ENCODE peak calls at places on chromosomes 1 and 21, in four cellular contexts. One of them, this sample, is unnamed.

GRCh38 chr1:214604543-214604942 is 1.5 kb downstream of the CENPF start:
- DNase-seq in fibroblast of lung: peak
- DNase-seq in lower lobe of right lung: no peak
- DNase-seq in endothelial cell of umbilical vein: peak
- DNase-seq in this sample: no peak

GRCh38 chr1:201358596-201358995 is 18.9 kb downstream of the TNNT2 start:
- DNase-seq in fibroblast of lung: peak
- DNase-seq in lower lobe of right lung: peak
- DNase-seq in endothelial cell of umbilical vein: no peak
- DNase-seq in this sample: no peak

GRCh38 chr1:118077331-118078055 is 107.5 kb downstream of the SPAG17 start:
- DNase-seq in fibroblast of lung: peak
- DNase-seq in lower lobe of right lung: no peak
- DNase-seq in endothelial cell of umbilical vein: peak
- DNase-seq in this sample: no peak

GRCh38 chr1:55836086-55836485 is 620.9 kb upstream of the USP24 start:
- DNase-seq in fibroblast of lung: no peak
- DNase-seq in lower lobe of right lung: no peak
- DNase-seq in endothelial cell of umbilical vein: no peak
- DNase-seq in this sample: no peak

GRCh38 chr1:10280442-10281350 is 70.3 kb downstream of the KIF1B start:
- DNase-seq in fibroblast of lung: peak
- DNase-seq in lower lobe of right lung: no peak
- DNase-seq in endothelial cell of umbilical vein: no peak
- DNase-seq in this sample: no peak

GRCh38 chr1:21028520-21029145 is 148.1 kb downstream of the EIF4G3 start:
- DNase-seq in fibroblast of lung: no peak
- DNase-seq in lower lobe of right lung: no peak
- DNase-seq in endothelial cell of umbilical vein: no peak
- DNase-seq in this sample: no peak

GRCh38 chr1:197890936-197891335 is 11.5 kb upstream of the C1orf53 start:
- DNase-seq in fibroblast of lung: no peak
- DNase-seq in lower lobe of right lung: no peak
- DNase-seq in endothelial cell of umbilical vein: no peak
- DNase-seq in this sample: no peak

GRCh38 chr1:184416476-184416875 is 29.6 kb downstream of the C1orf21 start:
- DNase-seq in fibroblast of lung: peak
- DNase-seq in lower lobe of right lung: no peak
- DNase-seq in endothelial cell of umbilical vein: no peak
- DNase-seq in this sample: no peak

GRCh38 chr1:204190212-204191211 is 5.8 kb downstream of the KISS1 start:
- DNase-seq in fibroblast of lung: peak
- DNase-seq in lower lobe of right lung: no peak
- DNase-seq in endothelial cell of umbilical vein: peak
- DNase-seq in this sample: no peak

GRCh38 chr21:31566061-31566460 is 93.4 kb upstream of the SOD1 start:
- DNase-seq in fibroblast of lung: no peak
- DNase-seq in lower lobe of right lung: no peak
- DNase-seq in endothelial cell of umbilical vein: no peak
- DNase-seq in this sample: no peak

GRCh38 chr1:160189649-160190625 is at the start of gene CASQ1:
- DNase-seq in fibroblast of lung: peak
- DNase-seq in lower lobe of right lung: no peak
- DNase-seq in endothelial cell of umbilical vein: peak
- DNase-seq in this sample: no peak

GRCh38 chr1:181676269-181676668 is 193.0 kb downstream of the CACNA1E start:
- DNase-seq in fibroblast of lung: peak
- DNase-seq in lower lobe of right lung: no peak
- DNase-seq in endothelial cell of umbilical vein: no peak
- DNase-seq in this sample: no peak

GRCh38 chr1:121413817-121414216 is 229.0 kb downstream of the SRGAP2C start:
- DNase-seq in fibroblast of lung: no peak
- DNase-seq in lower lobe of right lung: no peak
- DNase-seq in endothelial cell of umbilical vein: no peak
- DNase-seq in this sample: no peak

GRCh38 chr21:26715116-26715515 is 130.1 kb downstream of the ADAMTS1 start:
- DNase-seq in fibroblast of lung: no peak
- DNase-seq in lower lobe of right lung: no peak
- DNase-seq in endothelial cell of umbilical vein: no peak
- DNase-seq in this sample: no peak

GRCh38 chr21:26715878-26716506 is 129.2 kb downstream of the ADAMTS1 start:
- DNase-seq in fibroblast of lung: peak
- DNase-seq in lower lobe of right lung: peak
- DNase-seq in endothelial cell of umbilical vein: peak
- DNase-seq in this sample: no peak

GRCh38 chr21:26719750-26720149 is 125.5 kb downstream of the ADAMTS1 start:
- DNase-seq in fibroblast of lung: no peak
- DNase-seq in lower lobe of right lung: no peak
- DNase-seq in endothelial cell of umbilical vein: no peak
- DNase-seq in this sample: no peak

GRCh38 chr21:26717146-26717739 is 128.0 kb downstream of the ADAMTS1 start:
- DNase-seq in fibroblast of lung: no peak
- DNase-seq in lower lobe of right lung: no peak
- DNase-seq in endothelial cell of umbilical vein: peak
- DNase-seq in this sample: no peak
- TF ChIP-seq CTCF in fibroblast of lung: peak
- TF ChIP-seq CTCF in lower lobe of right lung: peak
- TF ChIP-seq CTCF in endothelial cell of umbilical vein: peak
- TF ChIP-seq CTCF in this sample: peak

GRCh38 chr1:94515548-94515947 is 26.0 kb downstream of the F3 start:
- DNase-seq in fibroblast of lung: no peak
- DNase-seq in lower lobe of right lung: no peak
- DNase-seq in endothelial cell of umbilical vein: no peak
- DNase-seq in this sample: no peak

DNA sequence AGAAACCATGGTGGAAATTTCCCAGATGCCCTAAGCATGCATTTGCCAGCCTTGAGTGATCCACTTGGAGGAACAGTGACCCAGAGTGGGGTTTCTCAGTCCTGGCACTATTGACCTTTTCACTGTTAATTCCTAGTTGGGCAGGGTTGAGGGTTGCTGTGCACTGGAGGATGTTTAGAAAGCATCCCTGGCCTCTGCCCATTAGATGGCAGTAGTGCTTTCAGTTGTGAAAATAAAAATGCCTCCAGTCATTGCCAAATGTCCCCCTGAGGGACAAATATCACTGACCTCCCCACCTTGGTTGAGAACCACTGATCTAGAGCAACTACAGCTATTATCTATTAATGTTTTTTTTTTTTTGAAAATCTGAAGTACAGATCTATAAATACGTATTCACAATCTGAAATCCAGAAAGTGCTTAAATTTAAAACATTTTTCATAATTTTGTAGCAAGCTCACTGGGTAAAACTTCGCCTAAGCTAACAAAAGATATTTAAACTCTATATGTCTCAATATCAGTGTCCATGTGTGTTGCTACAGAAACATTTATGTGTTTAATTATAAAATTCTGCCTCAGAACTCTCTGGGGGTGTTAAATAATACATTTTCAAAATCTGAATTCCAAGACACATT is 27.3 kb downstream of the F3 start:
- DNase-seq in fibroblast of lung: no peak
- DNase-seq in lower lobe of right lung: no peak
- DNase-seq in endothelial cell of umbilical vein: peak
- DNase-seq in this sample: no peak
- TF ChIP-seq CTCF in fibroblast of lung: peak
- TF ChIP-seq CTCF in lower lobe of right lung: peak
- TF ChIP-seq CTCF in endothelial cell of umbilical vein: peak
- TF ChIP-seq CTCF in this sample: peak

GRCh38 chr21:34037009-34037408 is 36.4 kb upstream of the MRPS6 start:
- DNase-seq in fibroblast of lung: no peak
- DNase-seq in lower lobe of right lung: no peak
- DNase-seq in endothelial cell of umbilical vein: no peak
- DNase-seq in this sample: no peak

GRCh38 chr21:34035619-34036354 is 37.6 kb upstream of the MRPS6 start:
- DNase-seq in fibroblast of lung: no peak
- DNase-seq in lower lobe of right lung: no peak
- DNase-seq in endothelial cell of umbilical vein: no peak
- DNase-seq in this sample: no peak

GRCh38 chr21:34031835-34032370 is 41.5 kb upstream of the MRPS6 start:
- DNase-seq in fibroblast of lung: no peak
- DNase-seq in lower lobe of right lung: no peak
- DNase-seq in endothelial cell of umbilical vein: no peak
- DNase-seq in this sample: no peak

GRCh38 chr21:34037446-34037845 is 35.9 kb upstream of the MRPS6 start:
- DNase-seq in fibroblast of lung: peak
- DNase-seq in lower lobe of right lung: no peak
- DNase-seq in endothelial cell of umbilical vein: peak
- DNase-seq in this sample: no peak

GRCh38 chr21:34034369-34035014 is 38.9 kb upstream of the MRPS6 start:
- DNase-seq in fibroblast of lung: no peak
- DNase-seq in lower lobe of right lung: no peak
- DNase-seq in endothelial cell of umbilical vein: no peak
- DNase-seq in this sample: no peak
- TF ChIP-seq CTCF in fibroblast of lung: no peak
- TF ChIP-seq CTCF in lower lobe of right lung: no peak
- TF ChIP-seq CTCF in endothelial cell of umbilical vein: no peak
- TF ChIP-seq CTCF in this sample: peak

DNA sequence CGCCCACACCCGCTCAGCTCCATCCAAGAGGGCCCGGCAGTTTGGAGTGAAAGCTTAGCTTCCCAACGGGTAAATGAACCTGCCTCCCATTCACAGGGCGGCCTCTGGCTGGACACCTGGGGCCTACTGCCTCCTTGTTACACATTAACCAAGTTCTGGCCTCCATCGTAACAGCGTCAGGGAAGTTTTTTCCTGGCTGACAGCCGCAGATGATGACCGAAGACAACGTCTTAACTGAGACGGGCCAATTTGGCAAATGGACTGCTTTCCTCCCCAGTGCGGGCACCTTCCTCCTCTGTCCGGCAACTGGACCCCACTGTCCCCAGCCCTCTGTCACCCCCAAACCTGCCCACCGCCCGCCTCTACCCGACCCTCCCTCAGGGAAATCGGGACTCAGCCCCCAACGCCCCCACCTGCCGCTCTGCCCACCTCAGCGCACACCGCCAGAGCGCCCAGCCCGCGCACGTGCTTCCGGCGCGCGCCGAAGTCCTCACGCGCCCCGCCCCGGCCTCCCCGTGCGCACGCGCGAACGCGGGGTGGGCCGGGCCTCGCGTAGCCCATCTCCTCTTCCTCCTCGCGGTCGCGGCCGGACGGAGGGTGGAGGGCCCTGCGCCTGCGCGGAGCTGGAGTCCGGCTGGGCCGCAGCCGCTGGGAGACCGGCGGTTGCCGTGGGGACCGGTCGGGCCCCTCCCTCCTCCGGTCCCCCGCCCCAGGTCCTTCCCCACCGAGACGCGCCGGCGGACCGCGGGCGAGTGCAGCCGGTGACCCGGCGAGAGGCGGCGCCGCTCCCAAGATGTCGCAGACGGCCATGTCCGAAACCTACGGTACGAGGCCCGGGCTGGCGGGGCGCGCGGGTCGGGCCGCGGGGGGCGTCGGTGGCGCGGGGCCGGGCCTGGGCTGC is at the start of gene RAB4A:
- DNase-seq in fibroblast of lung: peak
- DNase-seq in lower lobe of right lung: peak
- DNase-seq in endothelial cell of umbilical vein: peak
- DNase-seq in this sample: peak
- TF ChIP-seq CTCF in fibroblast of lung: no peak
- TF ChIP-seq CTCF in lower lobe of right lung: no peak
- TF ChIP-seq CTCF in endothelial cell of umbilical vein: no peak
- TF ChIP-seq CTCF in this sample: no peak

GRCh38 chr1:245858022-245858421 is 649.1 kb downstream of the SMYD3 start:
- DNase-seq in fibroblast of lung: peak
- DNase-seq in lower lobe of right lung: no peak
- DNase-seq in endothelial cell of umbilical vein: no peak
- DNase-seq in this sample: no peak

GRCh38 chr1:245860681-245861552 is 646.2 kb downstream of the SMYD3 start:
- DNase-seq in fibroblast of lung: peak
- DNase-seq in lower lobe of right lung: no peak
- DNase-seq in endothelial cell of umbilical vein: peak
- DNase-seq in this sample: no peak

GRCh38 chr1:245856944-245857531 is 650.0 kb downstream of the SMYD3 start:
- DNase-seq in fibroblast of lung: peak
- DNase-seq in lower lobe of right lung: no peak
- DNase-seq in endothelial cell of umbilical vein: no peak
- DNase-seq in this sample: no peak

GRCh38 chr1:245859510-245860114 is 647.5 kb downstream of the SMYD3 start:
- DNase-seq in fibroblast of lung: peak
- DNase-seq in lower lobe of right lung: no peak
- DNase-seq in endothelial cell of umbilical vein: peak
- DNase-seq in this sample: no peak

DNA sequence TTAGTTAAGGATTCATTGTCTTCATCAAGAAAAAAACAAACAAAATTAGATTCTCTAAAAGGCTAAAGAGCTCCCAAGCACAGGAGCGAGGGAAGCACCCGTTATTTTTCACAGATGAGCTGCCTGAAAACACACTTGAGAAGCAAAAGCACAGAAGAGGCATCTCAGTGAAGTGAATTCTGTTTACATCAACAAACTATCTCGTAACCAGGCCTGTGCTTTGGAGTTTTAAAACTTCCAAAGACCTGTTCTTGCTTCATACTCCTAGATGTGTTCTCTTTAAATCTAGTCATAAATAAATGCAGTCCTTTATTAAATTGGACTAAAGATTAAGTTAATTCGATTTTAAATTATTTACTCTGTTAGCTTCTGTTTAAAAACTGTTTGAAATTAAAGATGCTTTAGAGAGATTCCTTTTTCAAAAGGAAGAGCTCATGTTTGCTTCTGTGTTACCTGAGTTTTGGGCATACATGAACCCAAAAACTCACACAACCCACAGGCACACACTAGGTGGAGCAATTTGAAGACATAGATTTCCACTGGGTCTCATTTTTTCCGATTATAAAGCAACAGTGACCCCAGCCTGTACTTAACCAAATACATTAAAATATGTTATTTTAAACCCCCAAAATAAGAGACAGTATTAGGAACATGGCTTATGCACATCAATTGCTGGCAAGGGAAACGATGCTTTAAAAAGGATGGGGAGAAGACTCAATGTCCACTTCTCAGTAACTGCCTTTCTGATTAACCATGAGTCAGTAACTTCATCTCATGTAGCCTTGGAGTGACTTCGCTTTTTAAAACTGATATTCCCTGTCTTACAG is 648.2 kb downstream of the SMYD3 start:
- DNase-seq in fibroblast of lung: peak
- DNase-seq in lower lobe of right lung: no peak
- DNase-seq in endothelial cell of umbilical vein: no peak
- DNase-seq in this sample: no peak
- TF ChIP-seq CTCF in fibroblast of lung: peak
- TF ChIP-seq CTCF in lower lobe of right lung: no peak
- TF ChIP-seq CTCF in endothelial cell of umbilical vein: no peak
- TF ChIP-seq CTCF in this sample: peak

DNA sequence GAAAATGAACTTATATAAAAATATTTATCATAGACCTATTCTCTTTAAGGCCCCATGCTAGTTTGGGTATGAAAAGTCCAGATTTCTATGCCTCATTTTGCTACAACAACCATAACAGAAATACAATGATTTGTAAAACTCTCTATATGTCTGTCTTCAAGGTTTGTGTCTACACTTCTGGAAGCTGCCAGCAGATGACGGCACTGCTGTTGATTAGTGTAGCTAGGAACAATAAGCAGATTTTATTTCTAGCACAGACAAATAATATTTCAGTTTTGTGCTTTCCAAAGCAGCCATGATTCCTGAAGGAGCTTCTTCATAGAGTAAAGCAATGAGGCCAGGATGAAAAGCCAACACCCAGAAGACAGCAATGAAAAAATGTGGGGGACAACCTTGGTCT is 779.6 kb upstream of the ADGRL2 start:
- DNase-seq in fibroblast of lung: no peak
- DNase-seq in lower lobe of right lung: no peak
- DNase-seq in endothelial cell of umbilical vein: no peak
- DNase-seq in this sample: no peak
- TF ChIP-seq CTCF in fibroblast of lung: peak
- TF ChIP-seq CTCF in lower lobe of right lung: no peak
- TF ChIP-seq CTCF in endothelial cell of umbilical vein: no peak
- TF ChIP-seq CTCF in this sample: peak

GRCh38 chr1:46132529-46133180 is at the start of gene PIK3R3:
- DNase-seq in fibroblast of lung: peak
- DNase-seq in lower lobe of right lung: peak
- DNase-seq in endothelial cell of umbilical vein: peak
- DNase-seq in this sample: peak
- TF ChIP-seq CTCF in fibroblast of lung: no peak
- TF ChIP-seq CTCF in lower lobe of right lung: no peak
- TF ChIP-seq CTCF in endothelial cell of umbilical vein: no peak
- TF ChIP-seq CTCF in this sample: no peak